ENCODE peak calls at places on chromosomes 16 and 17, in ten cellular contexts. M, R, J, I, Y, T, V, U, P and Z are unnamed samples.

GRCh38 chr17:42653179-42654124 is 5.6 kb upstream of the TUBG2 start:
- DNase-seq in M (no peak), R (peak), J (peak), I (no peak), Y (no peak), T (no peak), V (no peak), U (no peak), P (peak), Z (no peak)

GRCh38 chr17:73278465-73279453 is 17.1 kb upstream of the CPSF4L start:
- DNase-seq in M (no peak), R (peak), J (peak), I (peak), Y (no peak), T (no peak), V (peak), U (peak), P (no peak), Z (no peak)

GRCh38 chr16:85079785-85080602 is 32.3 kb downstream of the CIBAR2 start:
- DNase-seq in M (no peak), R (no peak), J (no peak), I (no peak), Y (no peak), T (no peak), V (peak), U (no peak), P (no peak), Z (no peak)

GRCh38 chr17:77526728-77527355 is 386.1 kb downstream of the SEC14L1 start:
- DNase-seq in M (no peak), R (no peak), J (no peak), I (no peak), Y (no peak), T (peak), V (peak), U (peak), P (no peak), Z (no peak)

GRCh38 chr17:30091771-30092170 is 24.8 kb upstream of the NSRP1 start:
- DNase-seq in M (no peak), R (peak), J (peak), I (no peak), Y (no peak), T (no peak), V (no peak), U (no peak), P (no peak), Z (peak)

GRCh38 chr17:39752241-39752831 is 14.6 kb downstream of the GRB7 start:
- DNase-seq in M (no peak), R (no peak), J (no peak), I (no peak), Y (no peak), T (no peak), V (no peak), U (peak), P (no peak), Z (no peak)

GRCh38 chr16:10959161-10959560 is 14.8 kb downstream of the CLEC16A start:
- DNase-seq in M (no peak), R (no peak), J (peak), I (no peak), Y (no peak), T (no peak), V (no peak), U (no peak), P (no peak), Z (no peak)

GRCh38 chr17:63740464-63741181 is 976 bp downstream of the STRADA start:
- DNase-seq in M (no peak), R (peak), J (peak), I (no peak), Y (no peak), T (no peak), V (no peak), U (no peak), P (no peak), Z (no peak)

GRCh38 chr17:47225911-47226688 is 17.0 kb downstream of the MYL4 start:
- DNase-seq in M (no peak), R (peak), J (peak), I (no peak), Y (no peak), T (no peak), V (no peak), U (no peak), P (no peak), Z (no peak)

GRCh38 chr17:16484445-16485169 is 7.4 kb downstream of the LRRC75A start:
- DNase-seq in M (no peak), R (no peak), J (no peak), I (no peak), Y (no peak), T (no peak), V (no peak), U (no peak), P (no peak), Z (no peak)

GRCh38 chr16:85524630-85525463 is 88.3 kb upstream of the GSE1 start:
- DNase-seq in M (no peak), R (peak), J (peak), I (no peak), Y (no peak), T (no peak), V (no peak), U (peak), P (no peak), Z (peak)

GRCh38 chr17:77842906-77843249 is 115.6 kb upstream of the TNRC6C start:
- DNase-seq in M (no peak), R (no peak), J (no peak), I (no peak), Y (no peak), T (no peak), V (no peak), U (no peak), P (no peak), Z (no peak)

GRCh38 chr17:9668532-9668931 is 23.2 kb downstream of the USP43 start:
- DNase-seq in M (no peak), R (no peak), J (peak), I (no peak), Y (no peak), T (no peak), V (no peak), U (no peak), P (no peak), Z (peak)

GRCh38 chr16:81996664-81997529 is 14.4 kb downstream of the SDR42E1 start:
- DNase-seq in M (no peak), R (peak), J (peak), I (no peak), Y (no peak), T (no peak), V (no peak), U (no peak), P (peak), Z (peak)

GRCh38 chr17:59954856-59955255 is 9.7 kb downstream of the RNFT1 start:
- DNase-seq in M (no peak), R (no peak), J (no peak), I (no peak), Y (no peak), T (no peak), V (no peak), U (no peak), P (no peak), Z (no peak)

GRCh38 chr17:3029213-3029913 is 34.0 kb downstream of the OR1D5 start:
- DNase-seq in M (no peak), R (no peak), J (no peak), I (no peak), Y (no peak), T (no peak), V (no peak), U (no peak), P (no peak), Z (no peak)

GRCh38 chr16:55487048-55487803 is 8.2 kb downstream of the MMP2 start:
- DNase-seq in M (no peak), R (peak), J (peak), I (no peak), Y (no peak), T (no peak), V (no peak), U (no peak), P (peak), Z (no peak)

GRCh38 chr17:40602445-40603443 is 37.5 kb upstream of the CCR7 start:
- DNase-seq in M (peak), R (no peak), J (no peak), I (no peak), Y (peak), T (no peak), V (no peak), U (no peak), P (no peak), Z (no peak)

GRCh38 chr17:16407911-16408588 is 7.3 kb upstream of the TRPV2 start:
- DNase-seq in M (no peak), R (peak), J (peak), I (peak), Y (peak), T (no peak), V (peak), U (peak), P (no peak), Z (peak)

GRCh38 chr16:29809031-29809747 is 2.8 kb upstream of the PRRT2 start:
- DNase-seq in M (no peak), R (no peak), J (no peak), I (no peak), Y (no peak), T (no peak), V (no peak), U (no peak), P (no peak), Z (no peak)